ENCODE peak calls at places on chromosomes 2 and 18, in nine cellular contexts. D is A172; R is naive thymus-derived CD4-positive, alpha-beta T cell; L is sciatic nerve; Y is activated T-cell treated with anti-CD3 and anti-CD28 coated beads, Interleukin-2, amount 50 U/mL, for 4 hours; C is GM12865; A is activated effector memory CD4-positive, alpha-beta T cell treated with anti-CD3 and anti-CD28 coated beads, Interleukin-2, amount 50 U/mL, for 16 hours; S is stimulated activated CD8-positive, alpha-beta memory T cell treated with anti-CD3 and anti-CD28 coated beads, Interleukin-15, amount 100 ng/mL, for 24 hours; F is activated CD8-positive, alpha-beta T cell treated with anti-CD3 and anti-CD28 coated beads for 36 hours. M is an unnamed sample.

GRCh38 chr18:62566818-62567217 is 44.0 kb downstream of the ZCCHC2 start:
- DNase-seq in D (no peak), R (no peak), L (no peak), Y (no peak), C (no peak), A (no peak), S (no peak), F (no peak), M (no peak)

GRCh38 chr18:62751341-62751821 is 36.0 kb downstream of the PHLPP1 start:
- DNase-seq in D (peak; percentile 5), R (no peak), L (no peak), Y (no peak), C (peak; percentile 21), A (no peak), S (no peak), F (peak; percentile 6), M (no peak)

GRCh38 chr2:44807344-44808025 is 134.0 kb upstream of the SIX3 start:
- DNase-seq in D (no peak), R (no peak), L (no peak), Y (no peak), C (no peak), A (no peak), S (no peak), F (no peak), M (peak; percentile 6)

GRCh38 chr2:149612122-149612521 is 24.5 kb upstream of the MMADHC start:
- DNase-seq in D (no peak), R (no peak), L (no peak), Y (no peak), C (no peak), A (no peak), S (no peak), F (no peak), M (no peak)

GRCh38 chr2:226773291-226773690 is 26.3 kb downstream of the IRS1 start:
- DNase-seq in D (no peak), R (no peak), L (no peak), Y (no peak), C (no peak), A (no peak), S (no peak), F (no peak), M (no peak)

GRCh38 chr2:54666741-54667639 is 56.5 kb upstream of the EML6 start:
- DNase-seq in D (peak; percentile 71), R (no peak), L (peak; percentile 69), Y (no peak), C (no peak), A (no peak), S (no peak), F (no peak), M (no peak)

GRCh38 chr2:215696998-215697397 is 261.1 kb upstream of the FN1 start:
- DNase-seq in D (no peak), R (no peak), L (no peak), Y (no peak), C (no peak), A (no peak), S (no peak), F (no peak), M (no peak)

GRCh38 chr2:9556121-9556869 is 665 bp upstream of the ADAM17 start:
- DNase-seq in D (peak; percentile 36), R (no peak), L (no peak), Y (no peak), C (peak; percentile 56), A (no peak), S (no peak), F (peak; percentile 53), M (no peak)

GRCh38 chr2:167966937-167967913 is 280.2 kb downstream of the STK39 start:
- DNase-seq in D (no peak), R (no peak), L (no peak), Y (no peak), C (no peak), A (no peak), S (no peak), F (no peak), M (no peak)

GRCh38 chr2:48442610-48443360 is 87.2 kb upstream of the STON1 start:
- DNase-seq in D (no peak), R (no peak), L (no peak), Y (no peak), C (no peak), A (no peak), S (no peak), F (no peak), M (no peak)

GRCh38 chr2:110816404-110817365 is 84.3 kb downstream of the ACOXL start:
- DNase-seq in D (no peak), R (no peak), L (no peak), Y (no peak), C (no peak), A (no peak), S (no peak), F (no peak), M (no peak)

M was measured in WERI-Rb-1.